ENCODE peak calls at places on chromosomes 11 and 22, in five cellular contexts. H is nephron progenitor cell, Y is type B pancreatic cell, C is H9, O is A549. I is an unnamed sample.

GRCh38 chr11:131760191-131760951 is 390.0 kb downstream of the NTM start:
- DNase-seq in H (peak), Y (no peak), C (peak), O (no peak), I (peak)

GRCh38 chr22:20785415-20785814 is 11.5 kb downstream of the SERPIND1 start:
- DNase-seq in H (no peak), Y (no peak), C (no peak), O (no peak), I (no peak)

GRCh38 chr11:73907191-73907590 is 30.4 kb downstream of the PAAF1 start:
- DNase-seq in H (no peak), Y (no peak), C (no peak), O (peak), I (peak)

GRCh38 chr11:94117871-94118270 is 10.8 kb upstream of the PANX1 start:
- DNase-seq in H (no peak), Y (no peak), C (no peak), O (no peak), I (no peak)

GRCh38 chr11:95308512-95309035 is 77.6 kb upstream of the SESN3 start:
- DNase-seq in H (no peak), Y (no peak), C (no peak), O (no peak), I (no peak)

GRCh38 chr22:47395481-47395880 is 633.0 kb downstream of the TBC1D22A start:
- DNase-seq in H (no peak), Y (no peak), C (no peak), O (peak), I (no peak)

GRCh38 chr11:78651923-78652602 is 77.4 kb upstream of the NARS2 start:
- DNase-seq in H (no peak), Y (no peak), C (no peak), O (no peak), I (no peak)

GRCh38 chr11:28674432-28675076 is 566.4 kb downstream of the METTL15 start:
- DNase-seq in H (peak), Y (no peak), C (peak), O (peak), I (peak)

GRCh38 chr11:116543099-116543498 is 229.7 kb downstream of the BUD13 start:
- DNase-seq in H (no peak), Y (no peak), C (no peak), O (no peak), I (no peak)

GRCh38 chr22:31680764-31681624 is 19.0 kb upstream of the PISD start:
- DNase-seq in H (no peak), Y (no peak), C (no peak), O (no peak), I (no peak)

GRCh38 chr22:49975543-49976389 is 15.2 kb downstream of the PIM3 start:
- DNase-seq in H (peak), Y (no peak), C (peak), O (peak), I (peak)

GRCh38 chr22:49756201-49756600 is 71.5 kb downstream of the BRD1 start:
- DNase-seq in H (no peak), Y (no peak), C (no peak), O (no peak), I (no peak)

GRCh38 chr11:15507592-15507991 is 392.9 kb downstream of the INSC start:
- DNase-seq in H (no peak), Y (no peak), C (no peak), O (peak), I (no peak)

GRCh38 chr11:119717839-119718534 is 11.0 kb downstream of the NECTIN1 start:
- DNase-seq in H (peak), Y (no peak), C (no peak), O (no peak), I (no peak)

GRCh38 chr11:125674210-125674609 is 6.4 kb downstream of the ACRV1 start:
- DNase-seq in H (no peak), Y (no peak), C (no peak), O (no peak), I (no peak)

GRCh38 chr22:42160830-42161696 is 30.5 kb upstream of the CYP2D6 start:
- DNase-seq in H (no peak), Y (no peak), C (no peak), O (peak), I (no peak)

GRCh38 chr11:14861680-14862079 is 30.4 kb downstream of the CYP2R1 start:
- DNase-seq in H (no peak), Y (no peak), C (no peak), O (no peak), I (no peak)

GRCh38 chr11:19714093-19714386 is 1.4 kb downstream of the NAV2 start:
- DNase-seq in H (no peak), Y (no peak), C (no peak), O (no peak), I (peak)

GRCh38 chr22:39453765-39454378 is 2.9 kb upstream of the MGAT3 start:
- DNase-seq in H (no peak), Y (no peak), C (no peak), O (no peak), I (peak)

GRCh38 chr11:912266-912665 is 1.7 kb upstream of the CHID1 start:
- DNase-seq in H (no peak), Y (no peak), C (no peak), O (no peak), I (peak)

GRCh38 chr11:911890-912219 is 1.2 kb upstream of the CHID1 start:
- DNase-seq in H (no peak), Y (no peak), C (no peak), O (no peak), I (no peak)

GRCh38 chr11:910044-910588 is 494 bp downstream of the CHID1 start:
- DNase-seq in H (peak), Y (no peak), C (no peak), O (no peak), I (no peak)

GRCh38 chr11:910589-911030 is at the start of gene CHID1:
- DNase-seq in H (peak), Y (peak), C (peak), O (peak), I (peak)

GRCh38 chr11:911031-911889 is 650 bp upstream of the CHID1 start:
- DNase-seq in H (peak), Y (no peak), C (peak), O (peak), I (peak)
- TF ChIP-seq CTCF in H (no peak), Y (peak), C (peak), O (no peak), I (no peak)

GRCh38 chr11:103619480-103619879 is 417.0 kb upstream of the DDI1 start:
- DNase-seq in H (no peak), Y (no peak), C (no peak), O (peak), I (no peak)
- TF ChIP-seq CTCF in H (peak), Y (peak), C (peak), O (peak), I (peak)

DNA sequence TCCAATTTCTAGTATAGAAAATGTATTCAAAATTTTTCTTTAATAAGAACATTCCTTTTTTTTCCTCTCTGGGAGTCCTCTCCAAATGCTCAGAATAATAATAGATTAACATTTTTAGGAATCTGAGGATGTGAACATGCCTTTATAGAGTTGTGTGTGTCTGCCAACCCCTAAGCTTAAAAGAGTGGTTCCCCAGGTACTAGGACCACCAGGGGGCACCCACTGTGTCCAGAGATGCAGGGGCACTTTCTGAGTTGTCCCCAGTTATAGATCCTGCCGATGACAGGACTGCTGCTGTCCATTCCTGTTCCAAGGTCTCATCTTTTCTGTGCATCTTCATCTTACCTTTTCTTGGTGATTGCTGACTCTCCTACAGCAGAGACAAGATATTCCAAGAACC is 27.0 kb upstream of the MICAL2 start:
- DNase-seq in H (no peak), Y (no peak), C (no peak), O (no peak), I (peak)
- TF ChIP-seq CTCF in H (no peak), Y (no peak), C (peak), O (peak), I (peak)

GRCh38 chr11:134098566-134099184 is 29.8 kb downstream of the JAM3 start:
- DNase-seq in H (no peak), Y (no peak), C (no peak), O (peak), I (peak)
- TF ChIP-seq CTCF in H (no peak), Y (no peak), C (peak), O (no peak), I (peak)

DNA sequence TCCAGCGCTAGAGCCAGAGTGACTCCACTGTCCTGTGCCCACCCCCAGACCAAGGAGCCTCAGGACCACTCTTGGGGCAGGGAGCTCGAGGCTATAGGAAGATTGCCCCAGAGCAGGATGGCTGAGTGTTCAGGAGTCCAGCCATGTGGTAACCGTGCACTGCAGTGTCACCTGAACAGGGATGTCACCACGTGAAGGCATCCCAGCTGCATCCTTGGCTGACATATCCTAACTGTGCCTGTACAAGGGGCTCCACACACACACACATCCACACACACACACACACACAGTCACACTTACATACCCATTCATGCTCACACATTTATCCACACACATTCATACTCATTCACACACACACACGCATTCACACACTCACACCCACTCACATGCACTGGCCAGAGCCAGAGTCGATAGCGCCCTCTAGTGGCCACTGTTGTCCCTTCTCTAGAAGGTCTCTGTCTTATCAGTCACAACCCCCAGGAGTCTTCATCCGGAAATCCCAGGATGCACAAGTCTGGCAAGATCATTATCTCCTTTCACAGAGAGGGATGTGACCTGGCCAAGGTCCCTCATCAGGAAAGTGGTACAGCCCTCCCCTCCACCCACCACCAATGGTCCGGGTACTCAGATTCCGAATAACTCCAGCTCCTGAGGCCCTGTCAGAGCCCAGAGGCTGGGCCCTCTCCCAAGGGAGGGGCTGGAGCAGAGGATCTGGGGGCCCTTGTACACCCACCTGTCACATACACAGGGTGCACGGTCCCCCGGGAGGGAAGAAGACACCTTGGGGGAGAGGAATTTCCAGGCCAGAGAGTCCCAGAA is 55.1 kb downstream of the IGLL5 start:
- DNase-seq in H (peak), Y (peak), C (peak), O (peak), I (peak)
- TF ChIP-seq CTCF in H (peak), Y (peak), C (peak), O (peak), I (peak)

DNA sequence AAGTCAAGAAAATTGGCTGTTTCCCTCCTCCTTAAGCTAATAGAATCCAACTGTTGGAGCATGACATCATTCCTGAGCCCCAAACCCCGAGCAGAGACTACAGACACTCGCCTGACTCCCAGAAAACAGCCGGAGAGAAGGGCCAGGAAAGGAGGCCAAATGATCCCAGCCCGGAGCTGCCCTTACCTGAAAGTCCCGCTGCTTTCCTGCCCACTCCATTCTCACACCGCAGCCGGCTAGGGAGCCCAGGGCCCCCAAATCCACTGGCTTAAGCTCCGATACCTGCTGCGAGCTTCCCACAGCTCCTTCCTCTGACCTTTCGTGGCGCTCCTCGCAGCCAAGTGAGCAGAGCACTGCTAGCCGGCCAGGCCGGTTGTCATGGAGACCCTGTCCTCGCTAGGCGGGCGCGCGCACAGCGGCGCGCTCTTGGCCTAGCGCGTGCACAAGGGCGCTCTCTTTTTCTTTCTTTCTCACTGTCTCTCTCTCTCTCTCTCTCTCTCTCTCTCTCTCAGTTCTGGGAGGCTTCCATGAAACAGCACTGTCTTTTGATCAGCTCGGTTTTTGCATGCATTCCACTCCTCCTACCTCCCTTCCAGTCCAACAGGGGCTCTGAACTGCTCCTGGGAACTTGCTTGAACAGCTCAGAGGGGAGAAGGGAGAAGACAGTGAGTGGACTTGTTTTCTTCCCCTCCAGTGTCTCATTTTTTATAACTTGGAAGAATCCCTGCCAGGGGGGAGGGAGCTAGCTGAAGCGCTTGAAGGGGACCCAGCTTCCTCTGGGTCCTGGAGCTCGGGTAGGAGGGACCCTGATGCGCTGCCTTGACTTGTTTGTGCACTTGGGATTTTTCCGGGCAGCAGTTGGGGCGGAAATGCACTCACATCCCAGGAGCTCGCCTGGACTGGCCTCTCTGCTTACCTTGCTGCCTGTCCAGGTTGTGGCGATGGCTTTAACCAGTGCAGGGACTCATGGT is 100.4 kb upstream of the AKIP1 start:
- DNase-seq in H (peak), Y (peak), C (peak), O (no peak), I (peak)
- TF ChIP-seq CTCF in H (no peak), Y (no peak), C (no peak), O (no peak), I (no peak)

GRCh38 chr11:64875369-64876225 is 2.8 kb downstream of the EHD1 start:
- DNase-seq in H (no peak), Y (no peak), C (no peak), O (no peak), I (no peak)
- TF ChIP-seq CTCF in H (no peak), Y (no peak), C (no peak), O (no peak), I (no peak)

DNA sequence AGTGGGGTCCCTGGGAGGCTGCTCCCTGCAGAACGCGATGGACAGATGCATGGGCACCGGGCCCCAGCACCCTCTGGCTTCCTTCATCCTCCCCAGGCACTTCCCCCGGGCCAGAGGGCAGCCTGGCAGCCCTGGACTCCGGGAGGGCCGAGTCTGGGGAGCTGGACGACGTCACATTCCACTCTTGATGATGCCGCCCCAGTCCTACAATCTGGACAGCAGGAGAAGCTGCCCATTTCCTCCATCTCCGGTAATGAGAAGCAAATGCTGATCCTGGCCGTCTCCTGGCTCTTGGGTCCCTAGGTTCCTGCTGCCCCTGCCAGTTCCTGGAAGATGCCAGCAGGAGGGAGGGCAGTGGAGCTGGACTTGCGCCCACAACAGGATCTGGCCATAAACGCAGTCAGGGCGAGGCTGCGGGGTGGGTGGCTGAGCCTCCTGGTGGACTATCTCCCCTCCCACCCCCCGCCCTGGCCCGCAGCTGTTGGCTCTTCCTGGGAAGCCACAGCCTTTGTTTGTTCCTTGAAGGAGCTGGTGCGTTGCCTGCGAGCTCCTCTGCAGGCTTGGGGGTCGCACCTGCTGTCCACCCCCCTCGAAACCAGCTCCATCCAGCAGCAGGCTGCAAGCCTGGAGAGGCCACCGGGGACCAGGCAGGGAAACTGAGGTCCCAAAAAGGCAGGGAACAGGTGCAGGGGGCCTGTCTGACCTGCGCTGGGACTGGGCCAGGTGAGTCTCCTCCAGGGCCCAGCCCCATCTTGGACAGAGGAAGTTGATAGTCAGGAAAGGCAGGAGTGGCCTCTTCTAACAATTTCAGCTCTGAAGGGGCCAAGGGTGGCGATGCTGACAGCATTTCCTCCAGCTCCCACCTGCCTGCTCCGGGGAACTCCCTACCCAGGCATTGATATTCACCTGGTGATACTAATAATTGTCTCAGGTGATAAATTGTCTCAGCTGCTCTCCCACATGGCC is 17.9 kb upstream of the MUC6 start:
- DNase-seq in H (peak), Y (no peak), C (no peak), O (peak), I (no peak)
- TF ChIP-seq CTCF in H (no peak), Y (no peak), C (no peak), O (no peak), I (no peak)

I was measured in GM23338.